ENCODE peak calls at places on chromosomes 3 and 15, in nine cellular contexts. One of them, this sample, is unnamed.

GRCh38 chr3:16824085-16824696 is 60.6 kb upstream of the PLCL2 start:
- DNase-seq in ascending aorta: no peak
- DNase-seq in nephron progenitor cell: no peak
- DNase-seq in progenitor cell of endocrine pancreas: no peak
- DNase-seq in heart left ventricle: no peak
- DNase-seq in activated B cell treated with CpG ODN at 0.5 μM for 24 hours: no peak
- DNase-seq in neural progenitor cell: no peak
- DNase-seq in psoas muscle: no peak
- DNase-seq in pancreas: no peak
- DNase-seq in this sample: no peak

GRCh38 chr15:25372298-25372697 is 66.5 kb downstream of the UBE3A start:
- DNase-seq in nephron progenitor cell: no peak
- DNase-seq in heart left ventricle: no peak
- DNase-seq in neural progenitor cell: no peak
- DNase-seq in pancreas: no peak
- DNase-seq in activated B cell treated with CpG ODN at 0.5 μM for 24 hours: no peak
- DNase-seq in ascending aorta: no peak
- DNase-seq in progenitor cell of endocrine pancreas: no peak
- DNase-seq in psoas muscle: no peak
- DNase-seq in this sample: no peak

GRCh38 chr15:58932791-58933310 is 628 bp downstream of the SLTM start:
- DNase-seq in progenitor cell of endocrine pancreas: no peak
- DNase-seq in psoas muscle: no peak
- DNase-seq in ascending aorta: no peak
- DNase-seq in nephron progenitor cell: peak
- DNase-seq in activated B cell treated with CpG ODN at 0.5 μM for 24 hours: no peak
- DNase-seq in pancreas: no peak
- DNase-seq in neural progenitor cell: no peak
- DNase-seq in heart left ventricle: no peak
- DNase-seq in this sample: peak

GRCh38 chr3:195238626-195239118 is 32.3 kb downstream of the XXYLT1 start:
- DNase-seq in heart left ventricle: no peak
- DNase-seq in psoas muscle: no peak
- DNase-seq in ascending aorta: no peak
- DNase-seq in neural progenitor cell: no peak
- DNase-seq in progenitor cell of endocrine pancreas: no peak
- DNase-seq in pancreas: no peak
- DNase-seq in nephron progenitor cell: no peak
- DNase-seq in activated B cell treated with CpG ODN at 0.5 μM for 24 hours: no peak
- DNase-seq in this sample: peak

GRCh38 chr15:98648654-98649537 is 557 bp downstream of the IGF1R start:
- DNase-seq in pancreas: peak
- DNase-seq in heart left ventricle: peak
- DNase-seq in psoas muscle: peak
- DNase-seq in nephron progenitor cell: peak
- DNase-seq in ascending aorta: peak
- DNase-seq in activated B cell treated with CpG ODN at 0.5 μM for 24 hours: peak
- DNase-seq in neural progenitor cell: peak
- DNase-seq in progenitor cell of endocrine pancreas: peak
- DNase-seq in this sample: no peak

GRCh38 chr3:49377483-49377882 is 19.3 kb upstream of the GPX1 start:
- DNase-seq in ascending aorta: no peak
- DNase-seq in psoas muscle: no peak
- DNase-seq in pancreas: no peak
- DNase-seq in progenitor cell of endocrine pancreas: no peak
- DNase-seq in activated B cell treated with CpG ODN at 0.5 μM for 24 hours: no peak
- DNase-seq in nephron progenitor cell: no peak
- DNase-seq in neural progenitor cell: no peak
- DNase-seq in heart left ventricle: no peak
- DNase-seq in this sample: no peak

GRCh38 chr3:99344216-99344615 is 294.2 kb upstream of the COL8A1 start:
- DNase-seq in neural progenitor cell: no peak
- DNase-seq in heart left ventricle: no peak
- DNase-seq in activated B cell treated with CpG ODN at 0.5 μM for 24 hours: no peak
- DNase-seq in nephron progenitor cell: no peak
- DNase-seq in pancreas: no peak
- DNase-seq in progenitor cell of endocrine pancreas: no peak
- DNase-seq in psoas muscle: no peak
- DNase-seq in ascending aorta: no peak
- DNase-seq in this sample: no peak

GRCh38 chr3:89049119-89049518 is 58.3 kb upstream of the EPHA3 start:
- DNase-seq in progenitor cell of endocrine pancreas: no peak
- DNase-seq in ascending aorta: no peak
- DNase-seq in heart left ventricle: no peak
- DNase-seq in activated B cell treated with CpG ODN at 0.5 μM for 24 hours: no peak
- DNase-seq in neural progenitor cell: peak
- DNase-seq in nephron progenitor cell: peak
- DNase-seq in psoas muscle: no peak
- DNase-seq in pancreas: no peak
- DNase-seq in this sample: no peak

GRCh38 chr3:101061312-101061711 is 68.1 kb upstream of the ABI3BP start:
- DNase-seq in nephron progenitor cell: no peak
- DNase-seq in ascending aorta: no peak
- DNase-seq in neural progenitor cell: no peak
- DNase-seq in psoas muscle: no peak
- DNase-seq in pancreas: no peak
- DNase-seq in progenitor cell of endocrine pancreas: no peak
- DNase-seq in heart left ventricle: no peak
- DNase-seq in activated B cell treated with CpG ODN at 0.5 μM for 24 hours: no peak
- DNase-seq in this sample: no peak

GRCh38 chr3:101519685-101520365 is 6.8 kb upstream of the SENP7 start:
- DNase-seq in pancreas: no peak
- DNase-seq in psoas muscle: no peak
- DNase-seq in activated B cell treated with CpG ODN at 0.5 μM for 24 hours: no peak
- DNase-seq in ascending aorta: no peak
- DNase-seq in nephron progenitor cell: no peak
- DNase-seq in neural progenitor cell: no peak
- DNase-seq in progenitor cell of endocrine pancreas: no peak
- DNase-seq in heart left ventricle: no peak
- DNase-seq in this sample: no peak

GRCh38 chr15:42094512-42094963 is at the start of gene PLA2G4D:
- DNase-seq in neural progenitor cell: no peak
- DNase-seq in activated B cell treated with CpG ODN at 0.5 μM for 24 hours: no peak
- DNase-seq in psoas muscle: no peak
- DNase-seq in heart left ventricle: no peak
- DNase-seq in pancreas: no peak
- DNase-seq in progenitor cell of endocrine pancreas: no peak
- DNase-seq in ascending aorta: no peak
- DNase-seq in nephron progenitor cell: no peak
- DNase-seq in this sample: no peak

GRCh38 chr3:194139085-194139976 is 3.4 kb downstream of the HES1 start:
- DNase-seq in progenitor cell of endocrine pancreas: no peak
- DNase-seq in nephron progenitor cell: peak
- DNase-seq in heart left ventricle: peak
- DNase-seq in pancreas: no peak
- DNase-seq in ascending aorta: no peak
- DNase-seq in neural progenitor cell: peak
- DNase-seq in psoas muscle: peak
- DNase-seq in activated B cell treated with CpG ODN at 0.5 μM for 24 hours: no peak
- DNase-seq in this sample: no peak

GRCh38 chr3:12508316-12508715 is 24.0 kb downstream of the TSEN2 start:
- DNase-seq in nephron progenitor cell: no peak
- DNase-seq in psoas muscle: peak
- DNase-seq in heart left ventricle: no peak
- DNase-seq in ascending aorta: peak
- DNase-seq in progenitor cell of endocrine pancreas: no peak
- DNase-seq in pancreas: no peak
- DNase-seq in neural progenitor cell: no peak
- DNase-seq in activated B cell treated with CpG ODN at 0.5 μM for 24 hours: no peak
- DNase-seq in this sample: no peak

GRCh38 chr3:114508976-114509375 is 215.1 kb downstream of the TIGIT start:
- DNase-seq in nephron progenitor cell: no peak
- DNase-seq in progenitor cell of endocrine pancreas: no peak
- DNase-seq in pancreas: no peak
- DNase-seq in activated B cell treated with CpG ODN at 0.5 μM for 24 hours: no peak
- DNase-seq in ascending aorta: no peak
- DNase-seq in psoas muscle: no peak
- DNase-seq in neural progenitor cell: no peak
- DNase-seq in heart left ventricle: no peak
- DNase-seq in this sample: no peak

GRCh38 chr15:27017168-27017809 is 46.3 kb downstream of the GABRG3 start:
- DNase-seq in heart left ventricle: no peak
- DNase-seq in ascending aorta: no peak
- DNase-seq in progenitor cell of endocrine pancreas: peak
- DNase-seq in pancreas: no peak
- DNase-seq in nephron progenitor cell: peak
- DNase-seq in neural progenitor cell: peak
- DNase-seq in psoas muscle: no peak
- DNase-seq in activated B cell treated with CpG ODN at 0.5 μM for 24 hours: no peak
- DNase-seq in this sample: no peak

GRCh38 chr15:77838061-77838460 is 205.3 kb upstream of the LINGO1 start:
- DNase-seq in heart left ventricle: no peak
- DNase-seq in neural progenitor cell: no peak
- DNase-seq in activated B cell treated with CpG ODN at 0.5 μM for 24 hours: no peak
- DNase-seq in progenitor cell of endocrine pancreas: no peak
- DNase-seq in nephron progenitor cell: no peak
- DNase-seq in ascending aorta: no peak
- DNase-seq in psoas muscle: no peak
- DNase-seq in pancreas: no peak
- DNase-seq in this sample: no peak

GRCh38 chr3:71425491-71426071 is 157.9 kb downstream of the FOXP1 start:
- DNase-seq in psoas muscle: no peak
- DNase-seq in neural progenitor cell: no peak
- DNase-seq in activated B cell treated with CpG ODN at 0.5 μM for 24 hours: no peak
- DNase-seq in pancreas: no peak
- DNase-seq in progenitor cell of endocrine pancreas: no peak
- DNase-seq in nephron progenitor cell: no peak
- DNase-seq in heart left ventricle: no peak
- DNase-seq in ascending aorta: no peak
- DNase-seq in this sample: no peak

GRCh38 chr15:42725331-42725903 is 11.5 kb downstream of the CDAN1 start:
- DNase-seq in psoas muscle: no peak
- DNase-seq in ascending aorta: no peak
- DNase-seq in progenitor cell of endocrine pancreas: no peak
- DNase-seq in heart left ventricle: no peak
- DNase-seq in activated B cell treated with CpG ODN at 0.5 μM for 24 hours: no peak
- DNase-seq in neural progenitor cell: no peak
- DNase-seq in pancreas: no peak
- DNase-seq in nephron progenitor cell: no peak
- DNase-seq in this sample: peak

GRCh38 chr3:147960791-147961190 is 551.6 kb downstream of the ZIC1 start:
- DNase-seq in nephron progenitor cell: no peak
- DNase-seq in ascending aorta: no peak
- DNase-seq in pancreas: no peak
- DNase-seq in heart left ventricle: no peak
- DNase-seq in neural progenitor cell: no peak
- DNase-seq in activated B cell treated with CpG ODN at 0.5 μM for 24 hours: no peak
- DNase-seq in psoas muscle: no peak
- DNase-seq in progenitor cell of endocrine pancreas: no peak
- DNase-seq in this sample: no peak

GRCh38 chr3:4279706-4280105 is 23.5 kb upstream of the SETMAR start:
- DNase-seq in heart left ventricle: no peak
- DNase-seq in neural progenitor cell: no peak
- DNase-seq in pancreas: no peak
- DNase-seq in progenitor cell of endocrine pancreas: no peak
- DNase-seq in nephron progenitor cell: no peak
- DNase-seq in ascending aorta: no peak
- DNase-seq in psoas muscle: no peak
- DNase-seq in activated B cell treated with CpG ODN at 0.5 μM for 24 hours: no peak
- DNase-seq in this sample: no peak
- TF ChIP-seq CTCF in heart left ventricle: no peak
- TF ChIP-seq CTCF in neural progenitor cell: no peak
- TF ChIP-seq CTCF in pancreas: no peak
- TF ChIP-seq CTCF in progenitor cell of endocrine pancreas: no peak
- TF ChIP-seq CTCF in nephron progenitor cell: no peak
- TF ChIP-seq CTCF in ascending aorta: no peak
- TF ChIP-seq CTCF in psoas muscle: no peak
- TF ChIP-seq CTCF in activated B cell treated with CpG ODN at 0.5 μM for 24 hours: no peak
- TF ChIP-seq CTCF in this sample: no peak

DNA sequence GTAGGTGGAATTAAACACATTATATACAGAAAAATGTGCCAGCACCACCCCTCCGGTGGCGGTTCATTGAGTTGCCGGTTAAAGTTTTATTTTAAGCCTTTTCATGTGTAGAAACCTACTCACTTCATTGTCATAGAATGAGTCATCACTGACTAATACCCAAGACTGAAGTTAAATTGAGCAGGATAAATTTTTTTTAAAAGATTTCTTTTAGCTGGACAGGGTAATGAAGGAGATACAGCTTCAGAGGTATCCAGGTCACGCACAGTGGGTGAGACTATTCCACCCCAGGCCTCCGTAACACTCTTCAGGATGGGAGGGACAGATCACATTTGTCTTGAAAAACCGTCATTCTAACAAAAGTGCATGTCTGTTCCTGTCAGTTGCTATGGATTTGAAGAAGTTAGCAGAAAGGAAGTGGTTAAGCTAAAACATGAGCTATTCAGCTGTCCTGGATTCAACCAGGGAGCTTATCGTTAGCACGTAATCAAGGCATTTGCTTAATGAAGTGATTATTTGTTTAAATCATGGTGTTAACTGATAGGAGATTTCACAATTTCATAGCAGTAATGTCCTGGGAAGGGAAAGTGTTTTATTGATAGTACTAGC is 23.3 kb downstream of the WHAMM start:
- DNase-seq in activated B cell treated with CpG ODN at 0.5 μM for 24 hours: no peak
- DNase-seq in progenitor cell of endocrine pancreas: no peak
- DNase-seq in neural progenitor cell: no peak
- DNase-seq in psoas muscle: no peak
- DNase-seq in pancreas: no peak
- DNase-seq in ascending aorta: no peak
- DNase-seq in nephron progenitor cell: no peak
- DNase-seq in heart left ventricle: no peak
- DNase-seq in this sample: no peak
- TF ChIP-seq CTCF in activated B cell treated with CpG ODN at 0.5 μM for 24 hours: no peak
- TF ChIP-seq CTCF in progenitor cell of endocrine pancreas: no peak
- TF ChIP-seq CTCF in neural progenitor cell: no peak
- TF ChIP-seq CTCF in psoas muscle: peak
- TF ChIP-seq CTCF in pancreas: no peak
- TF ChIP-seq CTCF in ascending aorta: no peak
- TF ChIP-seq CTCF in nephron progenitor cell: no peak
- TF ChIP-seq CTCF in heart left ventricle: no peak
- TF ChIP-seq CTCF in this sample: peak

GRCh38 chr3:23884481-23884880 is 32.3 kb downstream of the NKIRAS1 start:
- DNase-seq in ascending aorta: no peak
- DNase-seq in activated B cell treated with CpG ODN at 0.5 μM for 24 hours: no peak
- DNase-seq in heart left ventricle: no peak
- DNase-seq in neural progenitor cell: no peak
- DNase-seq in nephron progenitor cell: no peak
- DNase-seq in pancreas: no peak
- DNase-seq in psoas muscle: no peak
- DNase-seq in progenitor cell of endocrine pancreas: no peak
- DNase-seq in this sample: no peak
- TF ChIP-seq CTCF in ascending aorta: peak
- TF ChIP-seq CTCF in activated B cell treated with CpG ODN at 0.5 μM for 24 hours: no peak
- TF ChIP-seq CTCF in heart left ventricle: no peak
- TF ChIP-seq CTCF in neural progenitor cell: peak
- TF ChIP-seq CTCF in nephron progenitor cell: no peak
- TF ChIP-seq CTCF in pancreas: no peak
- TF ChIP-seq CTCF in psoas muscle: peak
- TF ChIP-seq CTCF in progenitor cell of endocrine pancreas: peak
- TF ChIP-seq CTCF in this sample: peak

GRCh38 chr15:92315144-92315543 is 78.5 kb upstream of the ST8SIA2 start:
- DNase-seq in psoas muscle: no peak
- DNase-seq in progenitor cell of endocrine pancreas: no peak
- DNase-seq in ascending aorta: no peak
- DNase-seq in neural progenitor cell: no peak
- DNase-seq in activated B cell treated with CpG ODN at 0.5 μM for 24 hours: no peak
- DNase-seq in nephron progenitor cell: no peak
- DNase-seq in heart left ventricle: no peak
- DNase-seq in pancreas: no peak
- DNase-seq in this sample: no peak

GRCh38 chr15:92316586-92317295 is 76.9 kb upstream of the ST8SIA2 start:
- DNase-seq in psoas muscle: no peak
- DNase-seq in heart left ventricle: no peak
- DNase-seq in ascending aorta: no peak
- DNase-seq in neural progenitor cell: no peak
- DNase-seq in pancreas: no peak
- DNase-seq in activated B cell treated with CpG ODN at 0.5 μM for 24 hours: no peak
- DNase-seq in nephron progenitor cell: no peak
- DNase-seq in progenitor cell of endocrine pancreas: no peak
- DNase-seq in this sample: no peak

GRCh38 chr15:92315595-92316211 is 78.0 kb upstream of the ST8SIA2 start:
- DNase-seq in progenitor cell of endocrine pancreas: no peak
- DNase-seq in psoas muscle: no peak
- DNase-seq in ascending aorta: no peak
- DNase-seq in heart left ventricle: no peak
- DNase-seq in nephron progenitor cell: no peak
- DNase-seq in pancreas: no peak
- DNase-seq in activated B cell treated with CpG ODN at 0.5 μM for 24 hours: no peak
- DNase-seq in neural progenitor cell: no peak
- DNase-seq in this sample: no peak
- TF ChIP-seq CTCF in progenitor cell of endocrine pancreas: no peak
- TF ChIP-seq CTCF in psoas muscle: no peak
- TF ChIP-seq CTCF in ascending aorta: no peak
- TF ChIP-seq CTCF in heart left ventricle: no peak
- TF ChIP-seq CTCF in nephron progenitor cell: no peak
- TF ChIP-seq CTCF in pancreas: no peak
- TF ChIP-seq CTCF in activated B cell treated with CpG ODN at 0.5 μM for 24 hours: no peak
- TF ChIP-seq CTCF in neural progenitor cell: no peak
- TF ChIP-seq CTCF in this sample: no peak

This sample was measured in type B pancreatic cell.